ENCODE peak calls at places on chromosomes 12 and 14, in four cellular contexts. I is lower lobe of right lung, Z is NCI-H1048, F is 8988T. L is an unnamed sample.

GRCh38 chr14:55416866-55417265 is 5.2 kb upstream of the ATG14 start:
- DNase-seq in F (no peak), I (no peak), Z (peak), L (no peak)

GRCh38 chr12:119235352-119235751 is 56.6 kb downstream of the HSPB8 start:
- DNase-seq in I (no peak), F (no peak), Z (no peak), L (no peak)

GRCh38 chr14:72946491-72946890 is 20.2 kb downstream of the DCAF4 start:
- DNase-seq in I (no peak), Z (no peak), F (no peak), L (peak)

GRCh38 chr12:47652491-47653234 is 53.2 kb downstream of the RPAP3 start:
- DNase-seq in F (no peak), I (no peak), Z (no peak), L (no peak)

GRCh38 chr12:14505626-14506596 is 61.8 kb downstream of the PLBD1 start:
- DNase-seq in Z (no peak), I (no peak), F (no peak), L (no peak)

GRCh38 chr12:18810537-18811253 is 72.8 kb downstream of the CAPZA3 start:
- DNase-seq in F (no peak), Z (no peak), I (no peak), L (no peak)

GRCh38 chr14:103871596-103872480 is 24.5 kb upstream of the PPP1R13B start:
- DNase-seq in I (peak), Z (no peak), F (no peak), L (no peak)

GRCh38 chr12:107990325-107990724 is 138.8 kb upstream of the WSCD2 start:
- DNase-seq in F (no peak), I (no peak), Z (no peak), L (peak)

GRCh38 chr12:2689393-2689792 is 105.4 kb upstream of the FKBP4 start:
- DNase-seq in F (no peak), I (no peak), Z (no peak), L (no peak)